ENCODE peak calls at places on chromosomes 11 and 22, in four cellular contexts. Y is chondrocyte, D is bronchial epithelial cell, C is lung. X is an unnamed sample.
A peak's percentile ranks its signal among the peaks of the same experiment; 100 is the strongest.

GRCh38 chr11:125933030-125933813 is 12.6 kb upstream of the VSIG10L2 start:
- DNase-seq in Y (no peak), D (no peak), C (no peak), X (peak; percentile 75)

GRCh38 chr22:29563652-29564460 is 10.3 kb upstream of the THOC5 start:
- DNase-seq in Y (no peak), D (no peak), C (no peak), X (no peak)

GRCh38 chr22:35950262-35950661 is 78.4 kb downstream of the RBFOX2 start:
- DNase-seq in Y (no peak), D (no peak), C (no peak), X (no peak)

GRCh38 chr22:20805972-20806471 is 32.1 kb downstream of the SERPIND1 start:
- DNase-seq in Y (peak; percentile 53), D (no peak), C (no peak), X (peak; percentile 26)

GRCh38 chr11:32259641-32260081 is 168.8 kb downstream of the RCN1 start:
- DNase-seq in Y (no peak), D (peak; percentile 22), C (peak; percentile 66), X (no peak)

GRCh38 chr11:6151117-6151516 is 19.0 kb downstream of the OR52B2 start:
- DNase-seq in Y (no peak), D (no peak), C (no peak), X (no peak)

GRCh38 chr22:39242809-39243442 is 1.9 kb downstream of the PDGFB start:
- DNase-seq in Y (no peak), D (no peak), C (no peak), X (no peak)

GRCh38 chr22:28829358-28830181 is 29.2 kb upstream of the XBP1 start:
- DNase-seq in Y (no peak), D (peak; percentile 55), C (peak; percentile 82), X (peak; percentile 94)

GRCh38 chr11:87431386-87431785 is 393.7 kb downstream of the TMEM135 start:
- DNase-seq in Y (no peak), D (no peak), C (no peak), X (no peak)

GRCh38 chr11:10076458-10077141 is 217.4 kb downstream of the SBF2 start:
- DNase-seq in Y (no peak), D (peak; percentile 22), C (no peak), X (no peak)

GRCh38 chr11:19281041-19281440 is 40.3 kb upstream of the E2F8 start:
- DNase-seq in Y (no peak), D (no peak), C (no peak), X (no peak)

GRCh38 chr11:16117989-16118810 is 238.1 kb downstream of the SOX6 start:
- DNase-seq in Y (no peak), D (no peak), C (no peak), X (no peak)

GRCh38 chr11:44658451-44658850 is 68.3 kb upstream of the TSPAN18 start:
- DNase-seq in Y (no peak), D (peak; percentile 17), C (no peak), X (no peak)

GRCh38 chr11:84398017-84398626 is 1112.0 kb upstream of the CCDC90B start:
- DNase-seq in Y (no peak), D (peak; percentile 13), C (no peak), X (no peak)

GRCh38 chr11:9267680-9268079 is 2.5 kb upstream of the DENND5A start:
- DNase-seq in Y (no peak), D (no peak), C (no peak), X (no peak)

GRCh38 chr11:115422013-115422697 is 82.1 kb downstream of the CADM1 start:
- DNase-seq in Y (no peak), D (no peak), C (no peak), X (no peak)

GRCh38 chr11:119371778-119372182 is 9.7 kb downstream of the USP2 start:
- DNase-seq in Y (no peak), D (peak; percentile 59), C (no peak), X (no peak)

GRCh38 chr22:18068381-18068988 is 9.3 kb upstream of the PEX26 start:
- DNase-seq in Y (peak; percentile 17), D (peak; percentile 53), C (no peak), X (no peak)

GRCh38 chr11:1682225-1682901 is 14.6 kb upstream of the KRTAP5-6 start:
- DNase-seq in Y (no peak), D (no peak), C (no peak), X (no peak)

GRCh38 chr11:118295834-118296454 is 8.6 kb upstream of the CD3E start:
- DNase-seq in Y (no peak), D (peak; percentile 96), C (no peak), X (no peak)

GRCh38 chr22:30733081-30733680 is 38.5 kb downstream of the OSBP2 start:
- DNase-seq in Y (no peak), D (peak; percentile 40), C (no peak), X (no peak)

GRCh38 chr22:17569971-17570511 is 6.7 kb downstream of the SLC25A18 start:
- DNase-seq in Y (no peak), D (no peak), C (no peak), X (no peak)

GRCh38 chr11:72129381-72129780 is 6.1 kb upstream of the FOLR3 start:
- DNase-seq in Y (no peak), D (no peak), C (no peak), X (no peak)

GRCh38 chr22:47130883-47131610 is 368.6 kb downstream of the TBC1D22A start:
- DNase-seq in Y (peak; percentile 58), D (no peak), C (no peak), X (no peak)

GRCh38 chr11:62538470-62539237 is 8.0 kb downstream of the AHNAK start:
- DNase-seq in Y (no peak), D (no peak), C (no peak), X (no peak)

GRCh38 chr11:46513934-46514342 is 79.9 kb downstream of the AMBRA1 start:
- DNase-seq in Y (no peak), D (peak; percentile 95), C (no peak), X (peak; percentile 86)

GRCh38 chr11:19727246-19727645 is 14.6 kb downstream of the NAV2 start:
- DNase-seq in Y (no peak), D (no peak), C (no peak), X (no peak)

GRCh38 chr11:73787051-73787642 is 527 bp upstream of the MRPL48 start:
- DNase-seq in Y (no peak), D (no peak), C (no peak), X (no peak)

GRCh38 chr22:46173152-46173551 is 22.8 kb downstream of the PPARA start:
- DNase-seq in Y (no peak), D (no peak), C (no peak), X (no peak)

GRCh38 chr11:35934981-35935380 is 8.9 kb upstream of the LDLRAD3 start:
- DNase-seq in Y (no peak), D (no peak), C (no peak), X (no peak)

GRCh38 chr22:49951678-49951985 is 8.9 kb upstream of the PIM3 start:
- DNase-seq in Y (no peak), D (no peak), C (no peak), X (no peak)

DNA sequence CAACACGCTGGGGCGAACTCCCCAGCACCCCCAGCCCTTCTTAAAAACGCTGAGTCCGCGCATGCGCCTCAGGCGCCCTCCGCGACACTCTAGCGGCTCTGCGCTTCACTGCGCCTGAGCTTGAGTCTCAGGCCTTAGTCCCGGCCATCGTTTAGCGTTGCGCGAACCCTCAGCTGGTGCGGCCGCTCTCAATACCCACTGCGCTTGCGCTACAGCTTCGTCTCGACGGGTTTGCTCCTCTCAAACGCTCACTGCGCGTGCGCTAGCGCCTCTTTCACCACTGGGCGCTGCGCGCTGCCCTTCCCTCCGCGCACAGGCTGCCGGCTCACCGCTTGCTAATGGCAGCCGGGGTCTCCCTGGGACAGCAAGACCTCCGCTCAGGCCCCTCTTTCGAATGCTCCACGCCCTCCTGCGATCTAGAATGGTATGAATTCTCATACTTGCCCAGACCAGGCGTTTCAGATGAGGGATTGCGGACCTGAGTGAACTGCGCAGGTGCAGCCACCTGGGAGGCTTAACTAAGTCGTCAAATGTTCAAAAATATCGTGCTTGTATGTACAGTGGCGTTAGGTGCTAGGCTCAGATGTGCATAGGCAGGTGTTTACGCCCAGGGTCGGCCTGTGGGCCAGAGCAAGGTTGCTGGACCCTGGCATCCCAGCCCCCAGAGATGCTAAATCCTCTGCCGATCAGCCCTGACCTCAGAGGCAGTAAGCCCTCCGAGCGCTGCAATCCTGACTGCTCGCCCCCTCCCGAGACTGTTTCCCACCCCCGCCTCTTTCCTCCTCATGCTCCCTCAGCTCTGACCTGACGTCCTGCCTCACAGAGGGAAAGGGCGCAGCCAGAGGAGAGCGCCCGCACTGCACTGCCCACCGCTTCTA is at the start of gene SLC2A11:
- DNase-seq in Y (peak; percentile 98), D (peak; percentile 93), C (peak; percentile 96), X (peak; percentile 92)
- TF ChIP-seq CTCF in Y (peak; percentile 36), D (peak; percentile 14), C (peak; percentile 1), X (peak; percentile 9)

GRCh38 chr22:26197427-26197826 is 28.2 kb downstream of the SEZ6L start:
- DNase-seq in Y (no peak), D (no peak), C (no peak), X (no peak)

GRCh38 chr22:26196657-26197056 is 27.4 kb downstream of the SEZ6L start:
- DNase-seq in Y (no peak), D (no peak), C (no peak), X (no peak)

GRCh38 chr22:26194313-26194712 is 25.1 kb downstream of the SEZ6L start:
- DNase-seq in Y (no peak), D (no peak), C (no peak), X (no peak)

GRCh38 chr22:26194877-26195276 is 25.6 kb downstream of the SEZ6L start:
- DNase-seq in Y (no peak), D (no peak), C (no peak), X (peak; percentile 15)

GRCh38 chr22:26199665-26200064 is 30.4 kb downstream of the SEZ6L start:
- DNase-seq in Y (no peak), D (no peak), C (no peak), X (no peak)
- TF ChIP-seq CTCF in Y (no peak), D (no peak), C (no peak), X (no peak)

GRCh38 chr11:133403900-133404299 is 128.4 kb downstream of the OPCML start:
- DNase-seq in Y (no peak), D (no peak), C (no peak), X (no peak)
- TF ChIP-seq CTCF in Y (no peak), D (peak; percentile 11), C (no peak), X (no peak)

GRCh38 chr11:65381721-65382035 is 768 bp downstream of the SLC25A45 start:
- DNase-seq in Y (no peak), D (peak; percentile 89), C (no peak), X (no peak)

GRCh38 chr11:65378928-65379638 is 3.4 kb downstream of the SLC25A45 start:
- DNase-seq in Y (no peak), D (no peak), C (no peak), X (no peak)

GRCh38 chr11:65382036-65382803 is at the start of gene SLC25A45:
- DNase-seq in Y (no peak), D (peak; percentile 97), C (peak; percentile 92), X (peak; percentile 94)

GRCh38 chr11:65379698-65380459 is 2.6 kb downstream of the SLC25A45 start:
- DNase-seq in Y (no peak), D (no peak), C (no peak), X (no peak)

DNA sequence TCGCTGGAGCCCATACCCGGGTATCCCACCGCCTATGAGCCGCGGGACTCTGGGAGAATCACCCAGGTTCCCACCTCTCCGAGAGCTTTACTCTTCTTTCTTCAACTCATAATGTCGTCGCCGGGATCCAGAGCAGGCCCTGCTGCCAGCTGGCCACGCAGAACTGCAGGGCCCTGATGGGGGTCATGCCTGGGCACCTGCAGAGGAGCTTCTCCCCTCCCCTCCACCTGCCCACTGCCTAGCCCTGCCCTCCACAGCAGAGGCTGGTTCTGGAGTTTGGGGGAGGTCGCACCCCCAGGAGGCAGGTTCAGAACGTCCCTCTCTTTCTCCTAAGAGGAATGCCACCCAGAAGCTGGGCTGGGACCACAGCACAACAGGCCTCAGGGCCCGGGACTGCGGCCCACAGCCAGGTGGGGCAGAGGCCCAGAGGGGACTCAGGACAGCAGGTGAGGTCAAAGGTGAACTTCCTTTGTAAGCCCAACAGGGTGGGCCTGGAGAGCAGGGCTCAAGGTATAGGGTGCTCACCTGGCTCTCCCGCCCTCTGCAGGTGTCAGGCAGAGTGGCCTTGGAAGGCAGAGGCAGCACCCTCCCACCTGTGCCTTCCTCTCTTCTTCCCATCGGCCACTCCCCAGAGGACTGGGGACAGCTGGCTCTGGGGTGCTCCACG is 1.9 kb downstream of the SLC25A45 start:
- DNase-seq in Y (no peak), D (no peak), C (no peak), X (no peak)
- TF ChIP-seq CTCF in Y (no peak), D (no peak), C (no peak), X (no peak)